ENCODE peak calls at places on chromosomes 3 and 15, in five cellular contexts. E, J, N, U and T are unnamed samples.

GRCh38 chr3:146464005-146464595 is 5.3 kb downstream of the PLSCR2 start:
- DNase-seq in E (peak), J (no peak), N (peak), U (no peak), T (no peak)

GRCh38 chr3:127747751-127748521 is 74.4 kb downstream of the MGLL start:
- DNase-seq in E (peak), J (no peak), N (peak), U (peak), T (no peak)

GRCh38 chr15:99366013-99366412 is 114.7 kb downstream of the LRRC28 start:
- DNase-seq in E (no peak), J (no peak), N (no peak), U (no peak), T (no peak)

GRCh38 chr3:13497386-13497785 is 17.3 kb downstream of the HDAC11 start:
- DNase-seq in E (no peak), J (no peak), N (no peak), U (no peak), T (no peak)

GRCh38 chr3:127590282-127590592 is 296 bp downstream of the TPRA1 start:
- DNase-seq in E (no peak), J (no peak), N (no peak), U (no peak), T (peak)

GRCh38 chr3:196757876-196758739 is 18.5 kb downstream of the PAK2 start:
- DNase-seq in E (peak), J (no peak), N (peak), U (peak), T (no peak)

GRCh38 chr3:20099020-20099539 is 58.8 kb downstream of the KAT2B start:
- DNase-seq in E (no peak), J (no peak), N (peak), U (no peak), T (no peak)

GRCh38 chr3:114417265-114417664 is 123.4 kb downstream of the TIGIT start:
- DNase-seq in E (no peak), J (no peak), N (no peak), U (no peak), T (no peak)

GRCh38 chr3:57752307-57752706 is 3.8 kb upstream of the SLMAP start:
- DNase-seq in E (no peak), J (no peak), N (peak), U (peak), T (no peak)

GRCh38 chr3:10286596-10287295 is 6.0 kb downstream of the GHRL start:
- DNase-seq in E (peak), J (no peak), N (peak), U (peak), T (peak)

GRCh38 chr3:143963946-143964345 is 7.7 kb upstream of the DIPK2A start:
- DNase-seq in E (no peak), J (no peak), N (no peak), U (no peak), T (no peak)

GRCh38 chr3:173938159-173938558 is 540.6 kb downstream of the NLGN1 start:
- DNase-seq in E (peak), J (no peak), N (peak), U (peak), T (no peak)

GRCh38 chr3:149895339-149895738 is 75.4 kb downstream of the PFN2 start:
- DNase-seq in E (no peak), J (no peak), N (no peak), U (no peak), T (no peak)

GRCh38 chr15:90231028-90232017 is 2.4 kb downstream of the CIB1 start:
- DNase-seq in E (peak), J (no peak), N (no peak), U (no peak), T (peak)

GRCh38 chr3:133935843-133936825 is 40.5 kb upstream of the RAB6B start:
- DNase-seq in E (no peak), J (no peak), N (no peak), U (no peak), T (no peak)

GRCh38 chr3:13491206-13491974 is 11.3 kb downstream of the HDAC11 start:
- DNase-seq in E (no peak), J (no peak), N (no peak), U (no peak), T (no peak)

GRCh38 chr15:67521770-67522568 is 1.0 kb downstream of the C15orf61 start:
- DNase-seq in E (peak), J (no peak), N (peak), U (peak), T (no peak)

GRCh38 chr3:162217603-162218002 is 721.0 kb downstream of the OTOL1 start:
- DNase-seq in E (peak), J (no peak), N (peak), U (no peak), T (no peak)

GRCh38 chr3:66354561-66354960 is 133.8 kb downstream of the SLC25A26 start:
- DNase-seq in E (no peak), J (no peak), N (no peak), U (peak), T (no peak)

GRCh38 chr3:55896155-55896554 is 409.0 kb upstream of the WNT5A start:
- DNase-seq in E (no peak), J (no peak), N (no peak), U (no peak), T (no peak)

GRCh38 chr3:55894605-55895004 is 407.5 kb upstream of the WNT5A start:
- DNase-seq in E (no peak), J (no peak), N (no peak), U (no peak), T (no peak)

GRCh38 chr3:55893045-55893664 is 406.0 kb upstream of the WNT5A start:
- DNase-seq in E (peak), J (no peak), N (peak), U (peak), T (no peak)

GRCh38 chr3:55899887-55900286 is 412.8 kb upstream of the WNT5A start:
- DNase-seq in E (no peak), J (no peak), N (no peak), U (no peak), T (no peak)

GRCh38 chr3:55897573-55898224 is 410.6 kb upstream of the WNT5A start:
- DNase-seq in E (peak), J (no peak), N (peak), U (peak), T (no peak)
- TF ChIP-seq CTCF in E (peak), J (peak), N (peak), U (peak), T (no peak)

DNA sequence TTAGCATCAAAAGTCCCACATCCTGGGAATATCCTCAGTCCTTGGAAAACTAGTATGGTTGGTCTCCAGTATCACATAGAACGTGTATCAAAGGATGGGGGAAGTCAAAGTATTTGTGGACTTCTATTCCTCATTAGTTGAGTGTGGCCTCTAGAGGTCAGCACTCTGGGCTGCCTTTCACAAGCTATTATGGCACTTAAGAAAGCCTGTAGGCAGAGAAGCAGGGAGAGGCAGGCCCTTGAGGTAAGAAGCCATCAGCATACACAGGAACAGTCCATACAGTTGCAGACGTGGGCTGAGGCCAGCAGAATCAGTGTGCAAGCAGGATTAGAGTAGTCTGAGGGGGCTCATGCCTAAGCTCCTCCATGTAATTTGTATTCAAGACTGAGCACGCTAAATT is 341.7 kb downstream of the CLSTN2 start:
- DNase-seq in E (no peak), J (no peak), N (peak), U (peak), T (no peak)
- TF ChIP-seq CTCF in E (peak), J (peak), N (peak), U (no peak), T (no peak)

GRCh38 chr3:12460132-12460531 is 24.1 kb upstream of the TSEN2 start:
- DNase-seq in E (no peak), J (no peak), N (no peak), U (no peak), T (no peak)

GRCh38 chr3:12461097-12461649 is 23.1 kb upstream of the TSEN2 start:
- DNase-seq in E (no peak), J (no peak), N (no peak), U (no peak), T (no peak)

GRCh38 chr3:12462159-12462962 is 21.9 kb upstream of the TSEN2 start:
- DNase-seq in E (no peak), J (no peak), N (no peak), U (peak), T (no peak)

GRCh38 chr3:12455740-12456139 is 28.5 kb upstream of the TSEN2 start:
- DNase-seq in E (no peak), J (no peak), N (no peak), U (no peak), T (no peak)

DNA sequence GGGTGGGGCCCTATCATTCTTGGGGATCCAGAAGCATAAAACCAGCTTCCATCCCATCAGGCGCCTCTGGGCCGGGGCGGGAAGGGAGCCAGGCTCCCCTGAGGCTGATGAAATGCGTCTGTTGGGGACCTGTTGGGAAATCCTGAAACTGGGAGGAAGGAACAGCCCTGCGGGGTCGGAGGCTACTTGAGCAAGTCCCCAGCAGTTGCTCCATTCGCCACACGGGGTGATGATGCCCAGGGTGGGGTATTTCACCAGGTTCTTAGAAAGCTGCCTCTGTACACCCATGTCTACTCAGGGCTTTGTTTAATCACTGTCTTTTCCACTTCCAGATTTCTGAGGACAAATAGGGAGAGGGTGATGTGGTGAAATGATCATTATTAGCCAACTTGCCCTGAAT is 25.4 kb upstream of the TSEN2 start:
- DNase-seq in E (peak), J (no peak), N (no peak), U (no peak), T (no peak)
- TF ChIP-seq CTCF in E (no peak), J (no peak), N (no peak), U (no peak), T (no peak)

DNA sequence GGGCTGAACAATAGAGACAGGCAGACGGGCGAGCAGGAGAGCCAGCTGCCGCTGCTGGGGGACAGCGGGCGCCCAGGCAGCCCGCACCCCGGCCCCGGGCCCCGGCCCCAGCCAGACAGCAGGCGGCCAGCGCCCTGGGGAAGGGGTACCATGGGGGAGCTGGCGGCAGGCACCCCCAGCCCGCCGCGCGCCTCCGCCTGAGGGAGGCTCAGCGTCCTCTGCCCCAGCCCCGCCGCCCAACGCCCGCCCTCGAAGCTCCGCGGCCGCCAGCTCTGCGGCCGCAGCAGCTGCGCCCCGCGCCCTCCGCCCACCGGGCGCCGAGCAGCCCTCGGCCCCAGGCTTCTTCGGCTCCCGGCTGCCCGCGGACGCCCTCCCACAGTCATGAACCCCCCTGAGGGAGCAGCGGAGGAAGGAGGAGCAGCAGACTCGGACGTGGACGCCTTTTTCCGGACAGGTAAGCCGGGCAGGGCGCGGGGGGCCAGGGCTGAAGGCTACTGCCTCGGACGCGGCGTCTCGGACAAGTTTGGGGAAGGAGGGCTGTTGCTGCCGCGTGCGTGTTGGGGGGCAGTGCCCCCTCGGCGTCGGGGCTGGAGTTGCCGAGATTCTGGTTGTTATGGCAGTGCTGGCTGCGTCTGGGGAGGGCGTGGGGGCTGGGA is 41.6 kb upstream of the ROPN1 start:
- DNase-seq in E (peak), J (peak), N (no peak), U (no peak), T (no peak)
- TF ChIP-seq CTCF in E (no peak), J (no peak), N (no peak), U (no peak), T (no peak)

DNA sequence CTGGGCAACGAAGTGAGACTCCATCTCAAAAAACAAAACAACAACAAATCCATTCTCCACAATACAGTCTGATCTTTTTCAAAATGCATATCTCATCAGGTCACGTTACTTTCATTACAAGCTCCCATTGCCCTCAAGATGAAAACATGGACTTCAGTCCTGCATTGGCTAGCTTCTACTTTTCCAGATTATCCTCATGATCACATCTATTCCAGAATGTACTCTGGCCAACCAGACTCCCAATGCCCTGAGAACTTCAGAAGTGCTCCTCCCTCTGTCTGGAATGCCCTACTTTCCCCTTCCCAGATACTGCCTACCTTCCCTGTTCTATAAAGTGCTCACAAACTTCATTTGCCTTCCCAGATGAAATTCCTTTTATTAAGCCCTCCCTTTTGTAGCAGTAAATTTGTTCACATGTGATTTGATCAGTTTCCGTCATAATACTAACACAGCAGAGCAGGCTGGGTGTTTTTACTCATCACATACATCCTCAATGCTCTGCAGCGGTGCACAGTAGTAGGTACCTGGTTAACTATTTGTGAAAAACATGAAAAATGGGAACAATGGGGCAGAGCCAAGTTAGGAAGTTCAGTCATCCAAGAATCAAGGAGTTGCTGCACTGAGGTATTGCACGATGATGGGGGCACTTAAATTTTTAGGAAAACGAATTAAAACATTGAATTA is 5.3 kb downstream of the RPL22L1 start:
- DNase-seq in E (peak), J (no peak), N (no peak), U (peak), T (no peak)
- TF ChIP-seq CTCF in E (no peak), J (no peak), N (no peak), U (no peak), T (no peak)

GRCh38 chr3:50655009-50655830 is 19.5 kb upstream of the DOCK3 start:
- DNase-seq in E (no peak), J (no peak), N (no peak), U (no peak), T (no peak)

GRCh38 chr3:50654196-50654595 is 20.5 kb upstream of the DOCK3 start:
- DNase-seq in E (no peak), J (no peak), N (no peak), U (no peak), T (no peak)

GRCh38 chr3:50651445-50651844 is 23.3 kb upstream of the DOCK3 start:
- DNase-seq in E (no peak), J (no peak), N (no peak), U (no peak), T (no peak)

GRCh38 chr3:50651875-50652529 is 22.7 kb upstream of the DOCK3 start:
- DNase-seq in E (no peak), J (no peak), N (no peak), U (no peak), T (no peak)

GRCh38 chr3:50652709-50653108 is 22.0 kb upstream of the DOCK3 start:
- DNase-seq in E (peak), J (no peak), N (no peak), U (peak), T (peak)
- TF ChIP-seq CTCF in E (peak), J (peak), N (peak), U (peak), T (peak)

GRCh38 chr3:98705694-98706093 is 57.4 kb upstream of the ST3GAL6 start:
- DNase-seq in E (no peak), J (no peak), N (no peak), U (no peak), T (no peak)
- TF ChIP-seq CTCF in E (no peak), J (no peak), N (peak), U (no peak), T (no peak)